ENCODE peak calls at places on chromosome X, in eight cellular contexts. M is stomach, N is heart left ventricle, U is right lobe of liver, R is breast epithelium, S is adrenal gland, G is right cardiac atrium, I is GM23338. O is an unnamed sample.

GRCh38 chrX:109774706-109775105 is 41.6 kb upstream of the ACSL4 start:
- DNase-seq in M (no peak), N (no peak), U (no peak), R (no peak), S (peak; percentile 63), G (no peak), I (peak; percentile 8), O (no peak)

GRCh38 chrX:154352466-154352865 is 22.0 kb downstream of the FLNA start:
- DNase-seq in M (no peak), N (no peak), U (no peak), R (no peak), S (no peak), G (peak; percentile 53), I (no peak), O (no peak)

GRCh38 chrX:54452920-54453319 is 12.7 kb downstream of the TSR2 start:
- DNase-seq in M (no peak), N (no peak), U (no peak), R (no peak), S (no peak), G (no peak), I (peak; percentile 58), O (no peak)

GRCh38 chrX:49184294-49185061 is 1.7 kb downstream of the PRICKLE3 start:
- DNase-seq in M (peak; percentile 93), N (peak; percentile 90), U (no peak), R (peak; percentile 90), S (peak; percentile 96), G (peak; percentile 96), I (peak; percentile 97), O (no peak)

GRCh38 chrX:43557792-43558191 is 98.3 kb upstream of the MAOA start:
- DNase-seq in M (peak; percentile 63), N (peak; percentile 27), U (no peak), R (peak; percentile 52), S (peak; percentile 67), G (no peak), I (peak; percentile 64), O (no peak)

GRCh38 chrX:110477593-110478228 is 119.1 kb downstream of the RTL9 start:
- DNase-seq in M (no peak), N (no peak), U (no peak), R (no peak), S (no peak), G (no peak), I (no peak), O (no peak)

GRCh38 chrX:14676431-14676830 is 147.1 kb downstream of the GLRA2 start:
- DNase-seq in M (no peak), N (no peak), U (no peak), R (no peak), S (no peak), G (no peak), I (no peak), O (no peak)

GRCh38 chrX:24321741-24322395 is 8.0 kb upstream of the SUPT20HL2 start:
- DNase-seq in M (no peak), N (no peak), U (no peak), R (no peak), S (no peak), G (no peak), I (no peak), O (no peak)

GRCh38 chrX:8138252-8138651 is 32.8 kb downstream of the VCX2 start:
- DNase-seq in M (no peak), N (no peak), U (no peak), R (no peak), S (no peak), G (no peak), I (no peak), O (no peak)

GRCh38 chrX:44080083-44080482 is 106.9 kb upstream of the NDP start:
- DNase-seq in M (no peak), N (no peak), U (no peak), R (no peak), S (no peak), G (no peak), I (no peak), O (no peak)

GRCh38 chrX:136584545-136584944 is 52.5 kb downstream of the VGLL1 start:
- DNase-seq in M (no peak), N (no peak), U (no peak), R (no peak), S (no peak), G (no peak), I (no peak), O (no peak)

GRCh38 chrX:114365045-114365834 is 218.6 kb upstream of the HTR2C start:
- DNase-seq in M (no peak), N (no peak), U (no peak), R (no peak), S (no peak), G (no peak), I (no peak), O (no peak)

GRCh38 chrX:37745354-37745753 is 34.5 kb upstream of the CYBB start:
- DNase-seq in M (peak; percentile 76), N (peak; percentile 45), U (peak; percentile 83), R (peak; percentile 60), S (peak; percentile 75), G (peak; percentile 88), I (peak; percentile 59), O (no peak)

GRCh38 chrX:132564026-132564425 is 75.2 kb upstream of the MBNL3 start:
- DNase-seq in M (no peak), N (no peak), U (no peak), R (no peak), S (no peak), G (no peak), I (no peak), O (no peak)

GRCh38 chrX:130716822-130717405 is 186.1 kb downstream of the ENOX2 start:
- DNase-seq in M (no peak), N (no peak), U (no peak), R (no peak), S (no peak), G (no peak), I (no peak), O (no peak)

GRCh38 chrX:104565791-104566687 is at the start of gene IL1RAPL2:
- DNase-seq in M (peak; percentile 58), N (no peak), U (peak; percentile 79), R (peak; percentile 53), S (peak; percentile 3), G (peak; percentile 38), I (peak; percentile 86), O (no peak)

GRCh38 chrX:119790977-119791436 is 423 bp downstream of the RPL39 start:
- DNase-seq in M (no peak), N (peak; percentile 11), U (no peak), R (peak; percentile 48), S (peak; percentile 24), G (no peak), I (no peak), O (no peak)

GRCh38 chrX:108399427-108400165 is 38.6 kb downstream of the COL4A6 start:
- DNase-seq in M (no peak), N (no peak), U (no peak), R (no peak), S (no peak), G (no peak), I (no peak), O (no peak)
- H3K4me3 ChIP-seq in M (no peak overlapping the region), N (no peak overlapping the region), U (no peak overlapping the region), R (no peak overlapping the region), S (no peak overlapping the region), G (no peak overlapping the region), I (no peak overlapping the region), O (no peak overlapping the region)

GRCh38 chrX:41923925-41924693 is 755 bp upstream of the CASK start:
- DNase-seq in M (peak; percentile 49), N (peak; percentile 7), U (no peak), R (no peak), S (peak; percentile 14), G (no peak), I (no peak), O (no peak)

GRCh38 chrX:41923257-41923924 is at the start of gene CASK:
- DNase-seq in M (peak; percentile 94), N (peak; percentile 92), U (peak; percentile 95), R (peak; percentile 87), S (peak; percentile 93), G (peak; percentile 97), I (peak; percentile 88), O (peak; percentile 47)

GRCh38 chrX:41921492-41922124 is 1.7 kb downstream of the CASK start:
- DNase-seq in M (no peak), N (no peak), U (no peak), R (no peak), S (no peak), G (no peak), I (no peak), O (no peak)

GRCh38 chrX:41922694-41923171 is 621 bp downstream of the CASK start:
- DNase-seq in M (no peak), N (peak; percentile 32), U (peak; percentile 57), R (no peak), S (peak; percentile 17), G (peak; percentile 70), I (peak; percentile 11), O (no peak)

DNA sequence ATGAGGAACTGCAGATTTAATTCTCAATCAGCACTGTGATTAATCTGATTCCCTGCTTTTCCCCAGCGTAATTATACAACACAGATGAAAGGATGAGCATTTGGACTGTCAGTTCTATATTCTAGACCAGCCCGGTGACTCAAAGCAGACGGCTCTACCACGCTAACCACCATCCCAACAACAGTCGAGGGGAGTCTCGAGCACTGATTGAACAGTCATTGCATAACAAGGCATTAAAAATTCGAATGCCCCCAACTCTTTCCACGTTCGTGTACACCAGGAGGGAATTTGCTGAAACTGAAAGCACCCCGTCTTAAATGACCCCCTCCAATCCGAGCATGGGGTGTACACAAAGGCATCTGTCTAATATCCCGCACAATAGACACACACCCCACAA is 1.2 kb downstream of the CASK start:
- DNase-seq in M (no peak), N (no peak), U (no peak), R (no peak), S (peak; percentile 3), G (no peak), I (no peak), O (no peak)
- H3K4me1 ChIP-seq in M (peaks cover 13% of the 10 kb centered on the region), N (peaks cover 7% of the 10 kb centered on the region), U (no peaks in the 10 kb centered on the region), R (no peaks in the 10 kb centered on the region), S (no peaks in the 10 kb centered on the region), G (no peaks in the 10 kb centered on the region), I (peaks cover 8% of the 10 kb centered on the region), O (peaks cover 33% of the 10 kb centered on the region)

GRCh38 chrX:19514791-19515614 is at the start of gene MAP3K15:
- DNase-seq in M (peak; percentile 32), N (no peak), U (peak; percentile 60), R (no peak), S (peak; percentile 54), G (peak; percentile 69), I (peak; percentile 61), O (no peak)
- H3K4me3 ChIP-seq in M (peak within 1 kb of the TSS; percentile 51), N (peak within 1 kb of the TSS; percentile 26), U (no peak within 1 kb of the TSS), R (peak within 1 kb of the TSS; percentile 64), S (no peak within 1 kb of the TSS), G (peak within 1 kb of the TSS; percentile 52), I (peak within 1 kb of the TSS; percentile 63), O (peak within 1 kb of the TSS; percentile 35)

GRCh38 chrX:47224266-47224895 is 5.9 kb downstream of the CDK16 start:
- DNase-seq in M (no peak), N (no peak), U (peak; percentile 33), R (no peak), S (no peak), G (no peak), I (no peak), O (no peak)

GRCh38 chrX:47223476-47224250 is 5.2 kb downstream of the CDK16 start:
- DNase-seq in M (no peak), N (no peak), U (peak; percentile 35), R (no peak), S (no peak), G (no peak), I (no peak), O (no peak)

GRCh38 chrX:47224896-47225290 is 6.4 kb downstream of the CDK16 start:
- DNase-seq in M (no peak), N (no peak), U (peak; percentile 21), R (no peak), S (no peak), G (no peak), I (no peak), O (no peak)

GRCh38 chrX:47221756-47222155 is 3.3 kb downstream of the CDK16 start:
- DNase-seq in M (no peak), N (no peak), U (peak; percentile 42), R (no peak), S (no peak), G (no peak), I (no peak), O (no peak)

GRCh38 chrX:47222776-47223350 is 4.4 kb downstream of the CDK16 start:
- DNase-seq in M (no peak), N (no peak), U (peak; percentile 27), R (no peak), S (no peak), G (peak; percentile 35), I (peak; percentile 39), O (no peak)
- H3K4me1 ChIP-seq in M (peaks cover 21% of the 10 kb centered on the region), N (peaks cover 18% of the 10 kb centered on the region), U (no peaks in the 10 kb centered on the region), R (no peaks in the 10 kb centered on the region), S (peaks cover 13% of the 10 kb centered on the region), G (peaks cover 7% of the 10 kb centered on the region), I (no peaks in the 10 kb centered on the region), O (peaks cover 16% of the 10 kb centered on the region)

O was measured in esophagus squamous epithelium.